ENCODE peak calls at places on chromosomes 7 and 10, in eight cellular contexts. E is glomerular endothelial cell; M is RWPE1; U is CD8-positive, alpha-beta T cell; I is Caki2; R is activated CD4-positive, alpha-beta T cell treated with anti-CD3 and anti-CD28 coated beads for 4 hours; V is activated naive CD8-positive, alpha-beta T cell treated with anti-CD3 and anti-CD28 coated beads, Interleukin-2, amount 10 ng/mL, durations not matched to agents 7 days and 5 days; X is activated gamma-delta T cell. Z is an unnamed sample.

GRCh38 chr7:46229409-46229808 is 308.3 kb upstream of the IGFBP3 start:
- DNase-seq in E (no peak), M (peak), U (no peak), I (peak), R (no peak), V (no peak), X (no peak), Z (peak)

GRCh38 chr7:127536426-127537152 is 48.8 kb downstream of the GCC1 start:
- DNase-seq in E (no peak), M (no peak), U (no peak), I (no peak), R (no peak), V (no peak), X (no peak), Z (no peak)

GRCh38 chr7:73341877-73342276 is 13.9 kb downstream of the FKBP6 start:
- DNase-seq in E (no peak), M (peak), U (no peak), I (peak), R (no peak), V (no peak), X (no peak), Z (no peak)

GRCh38 chr7:157485361-157485831 is 148.6 kb downstream of the DNAJB6 start:
- DNase-seq in E (no peak), M (no peak), U (peak), I (no peak), R (no peak), V (no peak), X (no peak), Z (no peak)

GRCh38 chr7:158585721-158586498 is 1.7 kb downstream of the PTPRN2 start:
- DNase-seq in E (no peak), M (no peak), U (no peak), I (no peak), R (no peak), V (no peak), X (no peak), Z (no peak)

GRCh38 chr10:3102721-3103410 is 35.5 kb downstream of the PFKP start:
- DNase-seq in E (no peak), M (no peak), U (no peak), I (peak), R (no peak), V (no peak), X (no peak), Z (no peak)

GRCh38 chr10:133357293-133358151 is at the start of gene FUOM:
- DNase-seq in E (no peak), M (peak), U (peak), I (peak), R (peak), V (peak), X (peak), Z (peak)

GRCh38 chr7:135573541-135573940 is 15.8 kb downstream of the NUP205 start:
- DNase-seq in E (no peak), M (no peak), U (no peak), I (no peak), R (no peak), V (no peak), X (no peak), Z (no peak)

GRCh38 chr7:13850185-13850752 is 139.2 kb downstream of the ETV1 start:
- DNase-seq in E (peak), M (peak), U (peak), I (peak), R (peak), V (no peak), X (no peak), Z (peak)

GRCh38 chr10:128631801-128632241 is 505.6 kb upstream of the MKI67 start:
- DNase-seq in E (no peak), M (no peak), U (no peak), I (peak), R (no peak), V (no peak), X (no peak), Z (peak)

GRCh38 chr7:113487925-113488731 is 369.8 kb upstream of the SMIM30 start:
- DNase-seq in E (no peak), M (no peak), U (no peak), I (no peak), R (no peak), V (no peak), X (no peak), Z (no peak)

GRCh38 chr7:51246258-51247245 is 70.1 kb downstream of the COBL start:
- DNase-seq in E (no peak), M (no peak), U (no peak), I (no peak), R (no peak), V (no peak), X (no peak), Z (no peak)

GRCh38 chr10:10235003-10235402 is 782.7 kb upstream of the CELF2 start:
- DNase-seq in E (no peak), M (peak), U (no peak), I (no peak), R (no peak), V (no peak), X (no peak), Z (no peak)

GRCh38 chr10:3978762-3979161 is 193.8 kb upstream of the KLF6 start:
- DNase-seq in E (no peak), M (no peak), U (no peak), I (no peak), R (peak), V (no peak), X (no peak), Z (no peak)

GRCh38 chr7:50333266-50333665 is 28.8 kb downstream of the IKZF1 start:
- DNase-seq in E (no peak), M (no peak), U (no peak), I (no peak), R (no peak), V (no peak), X (no peak), Z (no peak)

GRCh38 chr10:78248651-78249464 is 215.2 kb downstream of the RPS24 start:
- DNase-seq in E (no peak), M (no peak), U (no peak), I (no peak), R (no peak), V (no peak), X (no peak), Z (no peak)